ENCODE peak calls at places on chromosomes 5 and 9, in four cellular contexts. Q is psoas muscle, M is GM23338, U is heart left ventricle. V is an unnamed sample.

GRCh38 chr9:109779711-109780452 is at the start of gene PALM2AKAP2:
- DNase-seq in M (peak; percentile 85), Q (peak; percentile 74), U (peak; percentile 82), V (peak; percentile 91)

GRCh38 chr9:69236188-69236587 is 62.1 kb downstream of the TJP2 start:
- DNase-seq in M (no peak), Q (no peak), U (no peak), V (no peak)

GRCh38 chr9:134846699-134847098 is 33.9 kb upstream of the FCN2 start:
- DNase-seq in M (no peak), U (no peak), Q (no peak), V (no peak)

GRCh38 chr5:28602429-28602828 is 1564.0 kb upstream of the CDH9 start:
- DNase-seq in M (no peak), U (no peak), Q (no peak), V (no peak)

GRCh38 chr9:99474186-99474585 is 252.1 kb downstream of the SEC61B start:
- DNase-seq in M (no peak), U (peak; percentile 36), Q (no peak), V (peak; percentile 46)

GRCh38 chr5:43309657-43310056 is 3.6 kb downstream of the HMGCS1 start:
- DNase-seq in U (no peak), Q (no peak), M (no peak), V (no peak)

GRCh38 chr9:109311731-109312130 is 9.1 kb downstream of the EPB41L4B start:
- DNase-seq in Q (no peak), M (no peak), U (no peak), V (no peak)

GRCh38 chr9:81052846-81053245 is 636.5 kb downstream of the TLE1 start:
- DNase-seq in M (no peak), U (no peak), Q (no peak), V (no peak)

GRCh38 chr5:96339862-96340261 is 93.2 kb downstream of the PCSK1 start:
- DNase-seq in M (no peak), U (no peak), Q (no peak), V (no peak)

GRCh38 chr9:16092142-16092541 is 539.3 kb downstream of the CCDC171 start:
- DNase-seq in M (no peak), Q (no peak), U (no peak), V (no peak)

GRCh38 chr5:50947892-50948683 is 281.7 kb downstream of the PARP8 start:
- DNase-seq in Q (no peak), U (no peak), M (no peak), V (no peak)

GRCh38 chr9:112858625-112859147 is 32.0 kb downstream of the SLC46A2 start:
- DNase-seq in U (no peak), M (no peak), Q (no peak), V (no peak)

GRCh38 chr5:82023530-82024095 is 51.8 kb downstream of the ATG10 start:
- DNase-seq in M (peak; percentile 15), U (no peak), Q (no peak), V (no peak)

GRCh38 chr9:33129251-33129885 is 37.8 kb downstream of the B4GALT1 start:
- DNase-seq in M (no peak), U (no peak), Q (no peak), V (no peak)

GRCh38 chr5:38344891-38345290 is 86.5 kb downstream of the EGFLAM start:
- DNase-seq in M (no peak), Q (no peak), U (no peak), V (no peak)

GRCh38 chr5:172110921-172111873 is 76.8 kb downstream of the STK10 start:
- DNase-seq in U (peak; percentile 63), M (peak; percentile 28), Q (peak; percentile 45), V (peak; percentile 37)

GRCh38 chr9:87008667-87009066 is 61.4 kb upstream of the GAS1 start:
- DNase-seq in M (no peak), U (no peak), Q (no peak), V (no peak)
- H3K27ac ChIP-seq in M (no peak overlapping the region), U (no peak overlapping the region), Q (no peak overlapping the region), V (no peak overlapping the region)

GRCh38 chr5:77413049-77413448 is 79.1 kb downstream of the WDR41 start:
- DNase-seq in Q (no peak), U (no peak), M (no peak), V (no peak)

GRCh38 chr5:77407152-77407551 is 85.0 kb downstream of the WDR41 start:
- DNase-seq in Q (no peak), M (no peak), U (no peak), V (no peak)

DNA sequence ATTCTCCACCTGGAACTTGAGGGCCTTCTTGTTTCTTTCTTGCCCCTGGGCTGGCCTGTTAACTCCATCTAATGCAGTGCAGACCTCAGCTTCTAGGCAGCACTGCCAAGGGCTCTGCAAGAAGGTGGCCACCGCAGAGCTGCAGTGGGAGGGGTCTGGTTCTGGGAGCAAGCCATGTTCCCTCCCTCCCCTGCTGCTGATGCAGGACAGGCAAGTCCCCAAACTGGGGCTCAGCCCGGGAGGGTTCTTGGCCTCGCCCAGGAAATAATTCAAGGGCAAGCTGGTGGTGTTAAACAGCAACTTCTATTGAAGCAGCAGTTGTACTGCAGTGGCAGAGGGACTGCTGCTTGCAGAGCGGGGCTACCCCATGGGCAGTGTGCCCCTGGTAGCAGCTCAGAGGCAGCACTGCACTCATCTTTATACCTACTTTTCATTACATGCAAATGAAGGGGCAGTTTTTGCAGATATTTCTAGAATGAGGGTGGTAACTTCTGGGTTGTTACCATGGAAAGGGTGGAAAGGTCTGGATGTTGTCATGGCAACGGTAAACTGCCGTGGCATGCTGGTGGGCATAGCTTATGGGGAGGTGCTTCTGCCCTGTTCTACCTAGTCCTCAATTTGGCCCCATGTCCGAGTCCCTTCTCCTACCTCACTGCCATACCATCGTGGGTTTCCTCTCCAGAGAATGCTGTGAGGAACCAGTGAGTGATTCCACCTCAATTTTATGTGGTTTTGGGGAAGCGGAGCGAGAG is 82.1 kb downstream of the WDR41 start:
- DNase-seq in U (no peak), M (no peak), Q (no peak), V (no peak)
- H3K4me1 ChIP-seq in U (no peaks in the 10 kb centered on the region), M (no peaks in the 10 kb centered on the region), Q (no peaks in the 10 kb centered on the region), V (no peaks in the 10 kb centered on the region)

GRCh38 chr5:73966411-73966810 is 340.4 kb downstream of the ARHGEF28 start:
- DNase-seq in M (no peak), Q (no peak), U (no peak), V (no peak)

GRCh38 chr5:73968246-73968645 is 342.2 kb downstream of the ARHGEF28 start:
- DNase-seq in U (no peak), Q (no peak), M (no peak), V (no peak)

GRCh38 chr5:73967347-73967746 is 341.4 kb downstream of the ARHGEF28 start:
- DNase-seq in M (no peak), U (no peak), Q (no peak), V (no peak)

GRCh38 chr5:73968729-73969128 is 342.7 kb downstream of the ARHGEF28 start:
- DNase-seq in U (no peak), M (no peak), Q (no peak), V (no peak)

GRCh38 chr5:73969195-73970059 is 343.4 kb downstream of the ARHGEF28 start:
- DNase-seq in U (no peak), M (no peak), Q (no peak), V (no peak)
- H3K27ac ChIP-seq in U (no peak overlapping the region), M (no peak overlapping the region), Q (no peak overlapping the region), V (no peak overlapping the region)

GRCh38 chr5:177497011-177497296 is 450 bp downstream of the PDLIM7 start:
- DNase-seq in U (no peak), Q (no peak), M (no peak), V (no peak)

GRCh38 chr5:177496111-177497010 is 1.0 kb downstream of the PDLIM7 start:
- DNase-seq in M (peak; percentile 95), Q (peak; percentile 87), U (peak; percentile 91), V (peak; percentile 92)

GRCh38 chr5:177495243-177496060 is 2.0 kb downstream of the PDLIM7 start:
- DNase-seq in Q (peak; percentile 67), U (peak; percentile 84), M (peak; percentile 85), V (peak; percentile 89)

GRCh38 chr5:177498013-177498847 is 826 bp upstream of the PDLIM7 start:
- DNase-seq in Q (peak; percentile 62), U (peak; percentile 59), M (peak; percentile 83), V (peak; percentile 67)

GRCh38 chr5:177497297-177498012 is at the start of gene PDLIM7:
- DNase-seq in U (peak; percentile 98), Q (peak; percentile 96), M (peak; percentile 97), V (peak; percentile 98)
- H3K4me1 ChIP-seq in U (peaks cover 8% of the 10 kb centered on the region), Q (peaks cover 33% of the 10 kb centered on the region), M (peaks cover 48% of the 10 kb centered on the region), V (peaks cover 6% of the 10 kb centered on the region)

GRCh38 chr5:107303581-107303980 is 367.2 kb downstream of the EFNA5 start:
- DNase-seq in U (no peak), M (no peak), Q (no peak), V (no peak)
- H3K27ac ChIP-seq in U (no peak overlapping the region), M (no peak overlapping the region), Q (no peak overlapping the region), V (no peak overlapping the region)

GRCh38 chr5:166493627-166494026 is 1797.8 kb upstream of the WWC1 start:
- DNase-seq in U (no peak), Q (no peak), M (no peak), V (no peak)

GRCh38 chr5:166499452-166500240 is 1791.8 kb upstream of the WWC1 start:
- DNase-seq in U (no peak), Q (no peak), M (no peak), V (no peak)

GRCh38 chr5:166503506-166503905 is 1787.9 kb upstream of the WWC1 start:
- DNase-seq in Q (no peak), U (no peak), M (no peak), V (no peak)

GRCh38 chr5:166493042-166493441 is 1798.4 kb upstream of the WWC1 start:
- DNase-seq in Q (no peak), M (no peak), U (no peak), V (no peak)

GRCh38 chr5:166497705-166498104 is 1793.7 kb upstream of the WWC1 start:
- DNase-seq in U (no peak), Q (no peak), M (no peak), V (no peak)
- H3K4me1 ChIP-seq in U (no peaks in the 10 kb centered on the region), Q (no peaks in the 10 kb centered on the region), M (no peaks in the 10 kb centered on the region), V (no peaks in the 10 kb centered on the region)

GRCh38 chr9:129610193-129610472 is 10.8 kb downstream of the C9orf50 start:
- DNase-seq in M (no peak), U (no peak), Q (no peak), V (no peak)
- H3K27ac ChIP-seq in M (no peak overlapping the region), U (peak overlapping the region; percentile 81), Q (peak overlapping the region; percentile 74), V (peak overlapping the region; percentile 78)